ENCODE peak calls at places on chromosomes 2 and 18, in five cellular contexts. One of them, this sample, is unnamed.
A peak's percentile ranks its signal among the peaks of the same experiment; 100 is the strongest.

GRCh38 chr2:120223034-120223912 is at the start of gene TMEM185B:
- DNase-seq in MG63: peak; percentile 81
- DNase-seq in tibial artery: peak; percentile 86
- DNase-seq in HCT116: peak; percentile 62
- DNase-seq in right cardiac atrium: peak; percentile 95
- DNase-seq in this sample: peak; percentile 89

GRCh38 chr2:207071820-207072219 is 93.9 kb downstream of the KLF7 start:
- DNase-seq in MG63: no peak
- DNase-seq in tibial artery: no peak
- DNase-seq in HCT116: no peak
- DNase-seq in right cardiac atrium: no peak
- DNase-seq in this sample: no peak

GRCh38 chr2:156465573-156465972 is 29.4 kb downstream of the GPD2 start:
- DNase-seq in MG63: no peak
- DNase-seq in tibial artery: no peak
- DNase-seq in HCT116: no peak
- DNase-seq in right cardiac atrium: no peak
- DNase-seq in this sample: no peak

GRCh38 chr2:75524276-75524911 is 36.3 kb downstream of the EVA1A start:
- DNase-seq in MG63: no peak
- DNase-seq in tibial artery: no peak
- DNase-seq in HCT116: no peak
- DNase-seq in right cardiac atrium: no peak
- DNase-seq in this sample: no peak

GRCh38 chr2:71688530-71688929 is 235.2 kb downstream of the DYSF start:
- DNase-seq in MG63: no peak
- DNase-seq in tibial artery: no peak
- DNase-seq in HCT116: no peak
- DNase-seq in right cardiac atrium: no peak
- DNase-seq in this sample: no peak

GRCh38 chr18:54679318-54680149 is 88.5 kb downstream of the DYNAP start:
- DNase-seq in MG63: no peak
- DNase-seq in tibial artery: no peak
- DNase-seq in HCT116: peak; percentile 62
- DNase-seq in right cardiac atrium: no peak
- DNase-seq in this sample: peak; percentile 73

GRCh38 chr2:127807678-127808353 is 3.2 kb downstream of the WDR33 start:
- DNase-seq in MG63: no peak
- DNase-seq in tibial artery: no peak
- DNase-seq in HCT116: no peak
- DNase-seq in right cardiac atrium: no peak
- DNase-seq in this sample: no peak

GRCh38 chr2:70514612-70515055 is 39.0 kb downstream of the TGFA start:
- DNase-seq in MG63: no peak
- DNase-seq in tibial artery: no peak
- DNase-seq in HCT116: no peak
- DNase-seq in right cardiac atrium: no peak
- DNase-seq in this sample: no peak

GRCh38 chr2:171509945-171510731 is 12.1 kb upstream of the CYBRD1 start:
- DNase-seq in MG63: no peak
- DNase-seq in tibial artery: no peak
- DNase-seq in HCT116: no peak
- DNase-seq in right cardiac atrium: no peak
- DNase-seq in this sample: no peak

GRCh38 chr18:5543854-5544389 is at the start of gene EPB41L3:
- DNase-seq in MG63: no peak
- DNase-seq in tibial artery: peak; percentile 54
- DNase-seq in HCT116: no peak
- DNase-seq in right cardiac atrium: peak; percentile 87
- DNase-seq in this sample: no peak

GRCh38 chr2:74205586-74205985 is 7.2 kb downstream of the MTHFD2 start:
- DNase-seq in MG63: no peak
- DNase-seq in tibial artery: no peak
- DNase-seq in HCT116: no peak
- DNase-seq in right cardiac atrium: no peak
- DNase-seq in this sample: no peak

GRCh38 chr2:68727698-68728375 is 6.8 kb upstream of the ARHGAP25 start:
- DNase-seq in MG63: no peak
- DNase-seq in tibial artery: no peak
- DNase-seq in HCT116: no peak
- DNase-seq in right cardiac atrium: no peak
- DNase-seq in this sample: no peak

GRCh38 chr2:196239622-196240587 is 68.5 kb upstream of the STK17B start:
- DNase-seq in MG63: peak; percentile 47
- DNase-seq in tibial artery: peak; percentile 51
- DNase-seq in HCT116: peak; percentile 8
- DNase-seq in right cardiac atrium: peak; percentile 80
- DNase-seq in this sample: peak; percentile 74

GRCh38 chr18:27075828-27076227 is 109.3 kb downstream of the CHST9 start:
- DNase-seq in MG63: no peak
- DNase-seq in tibial artery: no peak
- DNase-seq in HCT116: no peak
- DNase-seq in right cardiac atrium: no peak
- DNase-seq in this sample: no peak

GRCh38 chr2:66748939-66749338 is 314.0 kb downstream of the MEIS1 start:
- DNase-seq in MG63: no peak
- DNase-seq in tibial artery: no peak
- DNase-seq in HCT116: no peak
- DNase-seq in right cardiac atrium: no peak
- DNase-seq in this sample: no peak

GRCh38 chr2:19021721-19022120 is 336.7 kb downstream of the OSR1 start:
- DNase-seq in MG63: no peak
- DNase-seq in tibial artery: no peak
- DNase-seq in HCT116: no peak
- DNase-seq in right cardiac atrium: no peak
- DNase-seq in this sample: no peak

GRCh38 chr18:25329783-25330182 is 22.2 kb downstream of the ZNF521 start:
- DNase-seq in MG63: no peak
- DNase-seq in tibial artery: no peak
- DNase-seq in HCT116: no peak
- DNase-seq in right cardiac atrium: no peak
- DNase-seq in this sample: no peak

GRCh38 chr2:171726841-171727460 is 39.7 kb downstream of the DYNC1I2 start:
- DNase-seq in MG63: no peak
- DNase-seq in tibial artery: no peak
- DNase-seq in HCT116: no peak
- DNase-seq in right cardiac atrium: no peak
- DNase-seq in this sample: no peak

GRCh38 chr2:113276216-113276905 is 2.4 kb downstream of the PAX8 start:
- DNase-seq in MG63: no peak
- DNase-seq in tibial artery: no peak
- DNase-seq in HCT116: no peak
- DNase-seq in right cardiac atrium: no peak
- DNase-seq in this sample: no peak

GRCh38 chr18:7116001-7116831 is 1.4 kb downstream of the LAMA1 start:
- DNase-seq in MG63: no peak
- DNase-seq in tibial artery: no peak
- DNase-seq in HCT116: no peak
- DNase-seq in right cardiac atrium: no peak
- DNase-seq in this sample: peak; percentile 16

GRCh38 chr2:141498561-141498960 is 632.3 kb downstream of the LRP1B start:
- DNase-seq in MG63: no peak
- DNase-seq in tibial artery: no peak
- DNase-seq in HCT116: no peak
- DNase-seq in right cardiac atrium: no peak
- DNase-seq in this sample: no peak

GRCh38 chr2:138948070-138948539 is 167.9 kb upstream of the NXPH2 start:
- DNase-seq in MG63: peak; percentile 83
- DNase-seq in tibial artery: peak; percentile 61
- DNase-seq in HCT116: peak; percentile 97
- DNase-seq in right cardiac atrium: no peak
- DNase-seq in this sample: peak; percentile 89

GRCh38 chr2:239531456-239532304 is 130.9 kb upstream of the HDAC4 start:
- DNase-seq in MG63: no peak
- DNase-seq in tibial artery: no peak
- DNase-seq in HCT116: no peak
- DNase-seq in right cardiac atrium: peak; percentile 18
- DNase-seq in this sample: no peak

GRCh38 chr18:38575648-38576047 is 1010.0 kb upstream of the CELF4 start:
- DNase-seq in MG63: no peak
- DNase-seq in tibial artery: no peak
- DNase-seq in HCT116: no peak
- DNase-seq in right cardiac atrium: no peak
- DNase-seq in this sample: no peak

GRCh38 chr2:120238728-120239487 is 13.7 kb upstream of the RALB start:
- DNase-seq in MG63: peak; percentile 98
- DNase-seq in tibial artery: no peak
- DNase-seq in HCT116: peak; percentile 80
- DNase-seq in right cardiac atrium: no peak
- DNase-seq in this sample: peak; percentile 43

GRCh38 chr2:240688563-240688919 is 3.1 kb upstream of the AQP12A start:
- DNase-seq in MG63: no peak
- DNase-seq in tibial artery: no peak
- DNase-seq in HCT116: no peak
- DNase-seq in right cardiac atrium: no peak
- DNase-seq in this sample: no peak

GRCh38 chr2:142037744-142038143 is 93.1 kb downstream of the LRP1B start:
- DNase-seq in MG63: no peak
- DNase-seq in tibial artery: no peak
- DNase-seq in HCT116: no peak
- DNase-seq in right cardiac atrium: no peak
- DNase-seq in this sample: no peak

GRCh38 chr2:185979546-185980071 is 241.0 kb downstream of the FSIP2 start:
- DNase-seq in MG63: peak; percentile 8
- DNase-seq in tibial artery: no peak
- DNase-seq in HCT116: peak; percentile 57
- DNase-seq in right cardiac atrium: no peak
- DNase-seq in this sample: no peak

GRCh38 chr2:149027602-149028250 is 10.8 kb upstream of the LYPD6B start:
- DNase-seq in MG63: no peak
- DNase-seq in tibial artery: no peak
- DNase-seq in HCT116: no peak
- DNase-seq in right cardiac atrium: no peak
- DNase-seq in this sample: peak; percentile 46

GRCh38 chr18:25832008-25832604 is 258.3 kb downstream of the SS18 start:
- DNase-seq in MG63: peak; percentile 58
- DNase-seq in tibial artery: peak; percentile 38
- DNase-seq in HCT116: peak; percentile 6
- DNase-seq in right cardiac atrium: peak; percentile 90
- DNase-seq in this sample: peak; percentile 72

GRCh38 chr18:22915337-22915736 is 17.8 kb upstream of the RBBP8 start:
- DNase-seq in MG63: no peak
- DNase-seq in tibial artery: no peak
- DNase-seq in HCT116: no peak
- DNase-seq in right cardiac atrium: no peak
- DNase-seq in this sample: no peak

GRCh38 chr2:28357948-28358667 is 34.5 kb upstream of the FOSL2 start:
- DNase-seq in MG63: no peak
- DNase-seq in tibial artery: no peak
- DNase-seq in HCT116: no peak
- DNase-seq in right cardiac atrium: peak; percentile 30
- DNase-seq in this sample: no peak

GRCh38 chr2:42010743-42011298 is 37.0 kb upstream of the PKDCC start:
- DNase-seq in MG63: peak; percentile 75
- DNase-seq in tibial artery: no peak
- DNase-seq in HCT116: no peak
- DNase-seq in right cardiac atrium: no peak
- DNase-seq in this sample: peak; percentile 81
- H3K4me3 ChIP-seq in MG63: no peak overlapping the region
- H3K4me3 ChIP-seq in tibial artery: no peak overlapping the region
- H3K4me3 ChIP-seq in HCT116: no peak overlapping the region
- H3K4me3 ChIP-seq in right cardiac atrium: no peak overlapping the region
- H3K4me3 ChIP-seq in this sample: no peak overlapping the region

DNA sequence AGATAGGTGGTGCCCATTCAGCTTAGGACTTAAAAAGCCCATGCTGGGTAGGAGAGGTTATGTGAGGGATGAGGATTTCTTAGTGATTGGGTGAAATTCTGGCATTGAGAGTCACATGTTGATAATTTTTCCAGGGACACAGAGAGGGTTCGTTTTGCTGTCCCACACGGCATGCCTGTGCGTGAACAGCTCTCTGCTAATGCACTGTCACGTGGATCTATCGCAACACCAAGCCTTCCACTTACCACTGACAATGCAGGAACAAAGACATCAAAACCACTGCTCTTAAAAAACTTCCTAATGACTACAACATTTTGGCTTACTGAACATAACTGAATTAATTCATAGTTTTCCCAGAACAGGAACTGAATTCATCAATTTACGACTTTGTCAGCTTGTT is 126.9 kb downstream of the LPIN1 start:
- DNase-seq in MG63: no peak
- DNase-seq in tibial artery: no peak
- DNase-seq in HCT116: no peak
- DNase-seq in right cardiac atrium: no peak
- DNase-seq in this sample: no peak
- H3K4me3 ChIP-seq in MG63: no peak overlapping the region
- H3K4me3 ChIP-seq in tibial artery: no peak overlapping the region
- H3K4me3 ChIP-seq in HCT116: no peak overlapping the region
- H3K4me3 ChIP-seq in right cardiac atrium: no peak overlapping the region
- H3K4me3 ChIP-seq in this sample: no peak overlapping the region

DNA sequence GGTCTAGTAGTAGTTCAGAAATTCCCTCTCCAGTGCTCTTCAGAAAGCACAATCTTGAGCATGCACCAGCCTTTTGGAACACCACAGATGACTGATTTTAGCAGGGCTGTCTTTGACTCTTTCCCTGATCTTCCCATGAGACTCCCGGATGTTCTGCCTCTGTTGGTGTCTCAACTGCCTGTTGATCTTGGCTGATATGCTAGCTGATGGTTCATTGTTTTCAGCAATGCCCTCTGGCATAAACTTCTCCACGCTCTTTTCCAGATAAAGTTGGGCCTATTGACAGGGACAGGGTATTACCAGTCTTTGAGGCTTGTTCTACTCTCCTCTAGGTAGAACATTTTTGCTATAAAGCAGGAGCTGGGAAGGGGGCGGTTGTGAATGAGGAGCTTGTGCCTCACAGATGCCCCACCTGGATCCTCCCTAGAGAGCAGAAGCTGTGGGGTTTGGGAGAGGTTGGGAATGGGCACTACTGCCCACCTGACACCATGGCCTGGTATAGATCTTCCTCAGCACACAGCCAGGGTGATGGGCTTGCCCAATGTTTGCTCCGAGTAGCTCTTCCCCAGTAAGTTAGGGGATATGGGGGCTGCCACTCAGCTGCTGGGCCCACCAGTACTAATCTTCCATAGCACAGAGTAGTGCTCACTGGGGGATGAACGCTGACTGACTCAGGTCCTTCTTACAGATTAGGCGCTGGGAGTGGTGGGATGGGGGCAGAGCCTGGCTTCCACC is 111.3 kb downstream of the PTGR3 start:
- DNase-seq in MG63: no peak
- DNase-seq in tibial artery: no peak
- DNase-seq in HCT116: no peak
- DNase-seq in right cardiac atrium: no peak
- DNase-seq in this sample: no peak
- H3K4me3 ChIP-seq in MG63: no peak overlapping the region
- H3K4me3 ChIP-seq in tibial artery: no peak overlapping the region
- H3K4me3 ChIP-seq in HCT116: no peak overlapping the region
- H3K4me3 ChIP-seq in right cardiac atrium: no peak overlapping the region
- H3K4me3 ChIP-seq in this sample: no peak overlapping the region

GRCh38 chr2:158130832-158131473 is 29.3 kb downstream of the UPP2 start:
- DNase-seq in MG63: no peak
- DNase-seq in tibial artery: no peak
- DNase-seq in HCT116: no peak
- DNase-seq in right cardiac atrium: no peak
- DNase-seq in this sample: no peak
- H3K4me3 ChIP-seq in MG63: no peak overlapping the region
- H3K4me3 ChIP-seq in tibial artery: no peak overlapping the region
- H3K4me3 ChIP-seq in HCT116: no peak overlapping the region
- H3K4me3 ChIP-seq in right cardiac atrium: no peak overlapping the region
- H3K4me3 ChIP-seq in this sample: no peak overlapping the region